ENCODE peak calls at places on chromosome 12, in five cellular contexts. M is NCI-H1105, G is vagina, S is hypothalamus, J is GM23248. T is an unnamed sample.

GRCh38 chr12:4806439-4807115 is 86.4 kb downstream of the GALNT8 start:
- DNase-seq in M (no peak), G (no peak), S (no peak), J (no peak), T (no peak)

GRCh38 chr12:27003421-27004311 is 10.5 kb downstream of the TM7SF3 start:
- DNase-seq in M (no peak), G (no peak), S (no peak), J (no peak), T (no peak)

GRCh38 chr12:121391619-121392324 is 8.1 kb upstream of the RNF34 start:
- DNase-seq in M (no peak), G (no peak), S (no peak), J (peak), T (no peak)

GRCh38 chr12:50127546-50127945 is 15.5 kb downstream of the COX14 start:
- DNase-seq in M (peak), G (no peak), S (no peak), J (no peak), T (no peak)

GRCh38 chr12:90098132-90098779 is 389.6 kb upstream of the ATP2B1 start:
- DNase-seq in M (no peak), G (no peak), S (no peak), J (peak), T (no peak)

GRCh38 chr12:64571346-64571745 is 38.9 kb upstream of the RASSF3 start:
- DNase-seq in M (peak), G (no peak), S (no peak), J (no peak), T (no peak)

GRCh38 chr12:100716949-100717732 is 77.4 kb upstream of the ANO4 start:
- DNase-seq in M (no peak), G (no peak), S (no peak), J (peak), T (no peak)

GRCh38 chr12:24767016-24767415 is 181.9 kb downstream of the BCAT1 start:
- DNase-seq in M (no peak), G (no peak), S (no peak), J (no peak), T (no peak)

T was measured in NCI-H1092.